ENCODE peak calls at places on chromosomes 11 and 22, in five cellular contexts. L is HFF-Myc, T is RWPE1, A is uterus, G is adrenal gland. E is an unnamed sample.

GRCh38 chr11:101269990-101270660 is 140.5 kb upstream of the PGR start:
- DNase-seq in T (no peak), L (no peak), G (no peak), A (no peak), E (no peak)

GRCh38 chr11:58275002-58275401 is 6.9 kb upstream of the OR10W1 start:
- DNase-seq in T (no peak), L (no peak), G (no peak), A (no peak), E (no peak)

GRCh38 chr11:46649180-46649738 is 31.9 kb downstream of the ATG13 start:
- DNase-seq in G (peak; percentile 84), L (peak; percentile 77), T (peak; percentile 79), A (peak; percentile 91), E (no peak)

GRCh38 chr11:28146123-28146751 is 38.0 kb downstream of the METTL15 start:
- DNase-seq in G (peak; percentile 49), T (peak; percentile 81), L (peak; percentile 68), A (no peak), E (no peak)

GRCh38 chr11:32305460-32305859 is 129.9 kb downstream of the WT1 start:
- DNase-seq in G (no peak), A (no peak), L (no peak), T (no peak), E (no peak)

GRCh38 chr11:56314844-56315243 is at the start of gene OR8K3:
- DNase-seq in G (no peak), L (no peak), T (no peak), A (no peak), E (no peak)

GRCh38 chr22:46801331-46801811 is 38.9 kb downstream of the TBC1D22A start:
- DNase-seq in A (no peak), L (no peak), T (no peak), G (no peak), E (no peak)

GRCh38 chr22:28837640-28838039 is 37.3 kb upstream of the XBP1 start:
- DNase-seq in G (no peak), L (no peak), A (no peak), T (no peak), E (no peak)

GRCh38 chr22:18001040-18001893 is 23.1 kb downstream of the MICAL3 start:
- DNase-seq in L (peak; percentile 96), T (peak; percentile 98), G (peak; percentile 93), A (peak; percentile 95), E (peak; percentile 97)

DNA sequence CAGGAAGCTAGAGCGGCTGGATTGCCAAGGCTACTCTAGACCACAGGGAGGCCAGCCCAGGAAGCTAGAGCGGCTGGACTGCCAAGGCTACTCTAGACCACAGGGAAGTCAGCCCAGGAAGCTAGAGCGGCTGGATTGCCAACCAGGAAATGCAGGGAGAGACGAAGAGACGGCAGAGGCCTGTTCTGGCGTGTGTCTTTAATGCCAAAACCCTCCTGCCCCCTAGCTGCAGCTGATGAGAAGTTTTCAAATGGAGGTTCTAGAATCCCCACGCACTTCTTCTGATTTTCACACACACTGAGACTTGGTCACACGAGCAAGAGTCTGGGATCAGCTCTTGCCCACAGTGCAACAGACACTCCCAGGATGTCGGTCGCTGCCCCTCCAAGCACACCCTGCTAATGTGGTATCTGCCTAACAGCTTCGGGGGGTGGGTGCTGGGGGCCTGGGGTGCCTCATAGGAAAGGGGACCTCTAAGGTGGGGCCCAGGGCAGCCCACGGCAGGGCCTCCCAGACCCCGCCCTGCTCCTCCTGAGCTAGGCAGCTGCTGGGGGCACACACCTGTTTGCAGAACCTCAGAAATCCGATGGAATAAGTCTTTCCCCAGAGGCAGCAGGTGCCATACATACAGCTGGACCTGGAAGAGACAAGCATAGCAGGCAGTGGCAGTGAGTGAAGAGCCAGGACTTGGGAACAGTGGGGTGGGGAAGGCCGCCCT is 28.5 kb downstream of the MAFF start:
- DNase-seq in T (no peak), A (no peak), G (no peak), L (peak; percentile 44), E (no peak)
- TF ChIP-seq CTCF in T (no peak), A (no peak), G (peak; percentile 40), L (peak; percentile 52), E (peak; percentile 40)

GRCh38 chr11:95089620-95090542 is at the start of gene ENDOD1:
- DNase-seq in L (no peak), A (peak; percentile 73), G (peak; percentile 85), T (peak; percentile 75), E (peak; percentile 39)
- TF ChIP-seq CTCF in L (no peak), A (no peak), G (peak; percentile 26), T (peak; percentile 16), E (no peak)

DNA sequence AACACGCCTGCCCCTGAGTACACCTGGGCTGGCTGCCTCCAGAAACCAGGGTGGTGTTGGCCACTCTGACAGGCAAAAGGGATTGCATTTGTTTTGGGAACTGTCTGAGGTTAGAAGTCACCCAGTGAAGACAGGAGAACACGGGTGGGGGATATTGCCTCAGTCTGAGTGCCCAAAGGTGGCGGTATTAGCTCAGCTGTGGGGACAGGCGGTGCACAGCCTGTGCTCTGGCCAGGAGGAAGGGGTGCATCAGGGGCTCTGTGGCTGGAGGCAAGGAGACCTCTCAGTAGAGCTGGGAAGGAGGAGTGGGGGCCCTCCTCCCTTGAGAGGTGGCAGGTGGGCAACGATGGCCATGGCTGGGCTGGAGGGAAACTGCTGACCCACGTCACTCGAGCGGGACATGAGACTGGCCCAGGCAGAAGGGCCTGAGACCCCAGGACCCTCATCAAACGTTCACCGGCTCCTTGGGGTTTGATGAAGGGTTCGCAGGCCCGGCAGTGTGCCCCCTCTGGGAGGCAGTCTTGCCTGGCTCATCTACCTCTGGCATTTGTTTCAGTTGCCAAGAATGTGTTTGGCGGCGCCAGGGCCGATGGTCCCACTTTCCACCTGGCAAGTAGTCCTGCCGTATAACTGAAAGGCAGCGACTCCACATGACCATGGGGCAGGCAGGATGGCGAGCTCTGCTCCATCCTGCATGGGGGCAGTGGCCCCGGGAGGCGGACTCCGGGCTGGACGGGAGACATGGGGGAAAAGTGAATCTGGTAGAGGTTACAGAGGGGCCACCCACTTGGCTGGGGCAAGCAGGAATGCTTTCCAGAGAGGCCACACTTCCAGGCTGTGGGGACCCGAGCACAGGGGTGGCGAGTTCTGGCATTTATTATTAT is 52.8 kb upstream of the SMIM38 start:
- DNase-seq in L (no peak), G (no peak), A (no peak), T (no peak), E (no peak)
- TF ChIP-seq CTCF in L (peak; percentile 22), G (no peak), A (no peak), T (no peak), E (no peak)

DNA sequence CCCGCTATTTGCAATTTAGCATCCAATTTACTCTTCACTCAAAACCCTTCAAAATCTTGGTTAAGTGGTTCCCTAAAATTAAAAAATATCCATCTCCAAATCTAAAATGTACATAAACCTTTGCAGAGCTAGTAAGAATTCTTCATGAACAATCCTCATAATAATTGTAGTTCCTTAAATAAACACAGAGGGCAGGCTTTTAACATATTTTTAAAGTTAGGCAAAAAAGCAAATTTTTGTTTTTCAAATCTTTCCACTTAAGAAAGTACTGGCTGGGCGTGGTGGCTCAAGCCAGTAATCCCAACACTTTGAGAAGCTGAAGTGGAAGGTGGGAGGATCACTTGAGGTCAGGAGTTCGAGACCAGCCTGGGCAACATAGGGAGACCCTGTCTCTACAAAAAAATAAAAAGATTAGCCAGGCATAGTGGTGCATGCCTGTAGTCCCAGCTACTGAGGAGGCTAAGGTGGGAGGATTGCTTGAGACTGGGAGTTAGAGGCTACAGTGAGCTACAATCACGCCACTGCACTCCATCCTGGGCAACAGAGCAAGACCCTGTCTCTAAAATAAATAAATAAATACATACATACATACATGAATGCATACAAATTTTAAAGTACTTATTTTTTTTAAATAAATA is 25.1 kb upstream of the PLAAT3 start:
- DNase-seq in A (no peak), L (no peak), G (no peak), T (no peak), E (no peak)
- TF ChIP-seq CTCF in A (peak; percentile 36), L (peak; percentile 5), G (peak; percentile 50), T (peak; percentile 51), E (peak; percentile 35)

GRCh38 chr22:40194656-40195055 is 16.9 kb downstream of the TNRC6B start:
- DNase-seq in T (no peak), G (no peak), L (no peak), A (no peak), E (no peak)
- TF ChIP-seq CTCF in T (no peak), G (no peak), L (no peak), A (no peak), E (no peak)